ENCODE peak calls at places on chromosomes 5 and 9, in four cellular contexts. L is tibial artery, V is heart left ventricle, W is right cardiac atrium. Z is an unnamed sample. For H3K4me1, the result is how much of the 10 kb centered on the place peaks cover.

GRCh38 chr5:134041570-134042411 is 37.0 kb upstream of the VDAC1 start:
- DNase-seq in L (no peak), V (no peak), W (no peak), Z (no peak)

GRCh38 chr5:126355940-126356339 is 67.3 kb upstream of the GRAMD2B start:
- DNase-seq in L (no peak), V (no peak), W (no peak), Z (no peak)

GRCh38 chr5:31931872-31932271 is 242.2 kb downstream of the GOLPH3 start:
- DNase-seq in L (no peak), V (no peak), W (no peak), Z (no peak)

GRCh38 chr5:178327446-178327845 is 94.8 kb upstream of the PHYKPL start:
- DNase-seq in L (no peak), V (no peak), W (no peak), Z (no peak)

GRCh38 chr9:90099262-90099982 is 494.6 kb downstream of the GADD45G start:
- DNase-seq in L (no peak), V (no peak), W (no peak), Z (no peak)

GRCh38 chr5:89994266-89994665 is 415.3 kb downstream of the CETN3 start:
- DNase-seq in L (no peak), V (no peak), W (no peak), Z (no peak)

GRCh38 chr5:155546075-155546474 is 532.5 kb downstream of the KIF4B start:
- DNase-seq in L (no peak), V (no peak), W (no peak), Z (no peak)

GRCh38 chr5:3077684-3078083 is 326.2 kb upstream of the IRX2 start:
- DNase-seq in L (no peak), V (no peak), W (no peak), Z (no peak)

GRCh38 chr9:111274737-111275136 is 55.3 kb downstream of the OR2K2 start:
- DNase-seq in L (no peak), V (no peak), W (no peak), Z (no peak)

GRCh38 chr5:97528941-97529340 is 345.9 kb upstream of the RIOK2 start:
- DNase-seq in L (no peak), V (peak), W (no peak), Z (no peak)

GRCh38 chr5:72621576-72621975 is 114.4 kb upstream of the ZNF366 start:
- DNase-seq in L (no peak), V (no peak), W (no peak), Z (no peak)

GRCh38 chr9:124749811-124750210 is 21.3 kb downstream of the NR6A1 start:
- DNase-seq in L (no peak), V (no peak), W (no peak), Z (no peak)

GRCh38 chr5:174737335-174737734 is 13.0 kb downstream of the MSX2 start:
- DNase-seq in L (no peak), V (no peak), W (no peak), Z (no peak)

GRCh38 chr5:101103874-101104273 is 200.8 kb upstream of the ST8SIA4 start:
- DNase-seq in L (no peak), V (no peak), W (no peak), Z (no peak)

GRCh38 chr5:143217065-143217803 is 186.3 kb downstream of the NR3C1 start:
- DNase-seq in L (no peak), V (no peak), W (no peak), Z (no peak)

GRCh38 chr5:96008987-96009647 is 47.5 kb upstream of the ELL2 start:
- DNase-seq in L (no peak), V (no peak), W (no peak), Z (no peak)

GRCh38 chr9:110244616-110245015 is 11.7 kb downstream of the TXN start:
- DNase-seq in L (no peak), V (no peak), W (no peak), Z (no peak)

GRCh38 chr9:130864541-130864940 is 29.5 kb downstream of the ABL1 start:
- DNase-seq in L (no peak), V (no peak), W (no peak), Z (no peak)
- H3K4me1 ChIP-seq in L (under half), V (under half), W (under half), Z (under half)

GRCh38 chr9:136325354-136325753 is 2.0 kb upstream of the GPSM1 start:
- DNase-seq in L (no peak), V (no peak), W (peak), Z (no peak)
- H3K27ac ChIP-seq in L (no peak), V (peak), W (peak), Z (no peak)

DNA sequence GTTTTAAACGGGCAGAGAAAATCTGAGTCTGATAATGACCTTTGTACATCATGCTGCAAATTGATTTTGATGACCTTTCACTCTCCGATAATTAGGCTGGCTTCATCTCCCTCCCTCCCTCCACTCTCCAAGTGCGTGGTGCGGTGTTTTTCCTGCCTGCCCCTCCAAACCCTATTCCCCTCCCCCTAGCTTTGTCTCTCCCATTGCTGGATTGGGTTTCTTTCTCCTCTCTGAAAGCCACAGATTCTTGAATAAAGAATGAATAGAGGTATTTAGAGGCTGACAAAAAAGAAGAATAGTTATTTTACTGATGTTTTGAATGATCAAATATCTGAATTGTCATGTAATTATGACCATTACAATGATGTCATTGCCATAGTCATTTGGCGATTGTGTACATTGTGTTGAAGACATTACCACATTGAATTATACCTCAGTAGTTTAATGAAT is 571.1 kb upstream of the ZNF608 start:
- DNase-seq in L (no peak), V (no peak), W (no peak), Z (no peak)
- H3K4me3 ChIP-seq in L (no peak), V (no peak), W (no peak), Z (no peak)

DNA sequence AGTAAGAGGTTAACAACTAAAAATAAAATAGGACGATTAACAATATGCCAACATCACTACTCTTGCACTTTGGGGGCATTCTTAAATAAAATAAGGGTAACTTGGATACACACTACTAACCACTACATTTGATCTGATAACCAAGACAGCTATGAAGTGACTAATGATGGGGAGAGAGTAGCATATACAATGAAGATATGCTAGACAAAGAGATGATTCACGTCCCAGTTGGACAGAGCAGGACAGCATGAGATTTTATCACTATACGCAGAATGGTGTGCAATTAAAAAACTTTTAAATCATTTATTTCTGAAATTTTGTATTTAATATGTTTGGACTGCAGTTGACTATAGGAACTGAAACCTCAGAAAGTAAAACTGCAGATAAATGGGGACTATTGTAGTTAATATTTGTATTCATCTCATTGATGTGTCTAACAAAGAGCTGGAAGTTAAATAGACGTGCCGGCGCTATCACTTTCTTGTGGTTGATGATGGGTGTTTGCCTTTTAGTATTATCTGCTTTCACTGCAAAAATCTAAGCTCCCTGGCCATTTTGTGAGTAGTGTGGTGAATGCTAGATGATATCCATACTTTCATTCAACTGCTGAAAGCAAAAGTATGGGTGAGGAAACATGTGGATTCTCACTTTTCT is 18.7 kb downstream of the GIN1 start:
- DNase-seq in L (no peak), V (no peak), W (no peak), Z (no peak)
- H3K4me1 ChIP-seq in L (under half), V (under half), W (under half), Z (under half)

DNA sequence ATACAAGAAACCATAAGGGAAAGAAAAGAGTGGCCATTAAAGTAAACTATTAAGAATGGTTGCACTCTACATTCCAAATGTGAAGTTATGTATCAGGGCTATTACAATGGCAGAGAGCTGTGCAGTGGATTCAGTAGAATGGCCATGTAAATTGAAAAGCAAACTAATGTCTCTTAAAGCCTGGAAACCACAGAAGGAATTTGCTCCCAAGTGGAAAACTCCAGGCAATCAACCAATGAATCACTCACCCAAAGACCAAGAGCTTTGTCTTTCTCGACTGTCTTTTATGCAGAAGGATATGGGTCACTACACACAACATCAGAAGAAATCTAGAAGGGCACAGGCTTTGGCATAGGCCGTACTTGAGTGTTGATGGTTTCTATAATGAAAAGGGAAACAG is 114.9 kb downstream of the TLE1 start:
- DNase-seq in L (no peak), V (no peak), W (no peak), Z (no peak)
- H3K27ac ChIP-seq in L (no peak), V (no peak), W (no peak), Z (no peak)

DNA sequence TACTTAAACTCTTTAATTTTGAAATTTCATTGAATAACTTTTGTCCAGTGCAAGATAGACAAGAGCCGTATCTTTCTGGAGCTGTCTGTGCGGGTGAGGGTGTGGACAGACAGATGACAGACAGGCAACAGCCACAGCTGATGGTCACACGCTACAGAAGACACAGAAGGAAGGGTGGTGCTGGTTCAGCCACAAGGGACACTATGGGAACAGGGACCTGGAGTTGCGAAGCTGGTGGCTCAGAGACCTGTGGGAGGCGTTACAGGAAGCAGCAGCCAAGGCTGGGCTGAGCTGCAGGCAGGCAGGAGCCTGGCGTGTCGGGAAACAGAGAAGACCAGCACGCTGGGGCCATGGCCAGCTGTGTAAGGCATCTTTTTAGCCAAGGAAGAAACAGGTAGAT is 104.4 kb downstream of the WNK2 start:
- DNase-seq in L (no peak), V (no peak), W (peak), Z (no peak)
- H3K4me3 ChIP-seq in L (no peak), V (no peak), W (no peak), Z (no peak)

Z was measured in effector memory CD4-positive, alpha-beta T cell.